ENCODE peak calls at places on chromosomes 2 and 18, in eight cellular contexts. One of them, this sample, is unnamed.

GRCh38 chr2:234165421-234165820 is 114.9 kb downstream of the SPP2 start:
- DNase-seq in Karpas-422: no peak
- DNase-seq in K562: no peak
- DNase-seq in tibial artery: no peak
- DNase-seq in colonic mucosa: no peak
- DNase-seq in PC-9: peak
- DNase-seq in choroid plexus epithelial cell: peak
- DNase-seq in A549: no peak
- DNase-seq in this sample: no peak

GRCh38 chr2:24482256-24482971 is 8.6 kb upstream of the NCOA1 start:
- DNase-seq in colonic mucosa: no peak
- DNase-seq in PC-9: no peak
- DNase-seq in tibial artery: no peak
- DNase-seq in choroid plexus epithelial cell: no peak
- DNase-seq in A549: peak
- DNase-seq in Karpas-422: no peak
- DNase-seq in K562: peak
- DNase-seq in this sample: no peak

GRCh38 chr2:9984861-9985480 is 33.5 kb downstream of the GRHL1 start:
- DNase-seq in tibial artery: no peak
- DNase-seq in choroid plexus epithelial cell: no peak
- DNase-seq in Karpas-422: no peak
- DNase-seq in K562: no peak
- DNase-seq in PC-9: no peak
- DNase-seq in colonic mucosa: peak
- DNase-seq in A549: no peak
- DNase-seq in this sample: no peak

GRCh38 chr18:70384181-70384790 is 95.4 kb downstream of the SOCS6 start:
- DNase-seq in K562: no peak
- DNase-seq in Karpas-422: no peak
- DNase-seq in A549: peak
- DNase-seq in colonic mucosa: peak
- DNase-seq in PC-9: peak
- DNase-seq in tibial artery: no peak
- DNase-seq in choroid plexus epithelial cell: peak
- DNase-seq in this sample: no peak

GRCh38 chr2:10272464-10272863 is 30.2 kb upstream of the HPCAL1 start:
- DNase-seq in choroid plexus epithelial cell: no peak
- DNase-seq in K562: no peak
- DNase-seq in tibial artery: no peak
- DNase-seq in A549: no peak
- DNase-seq in PC-9: no peak
- DNase-seq in colonic mucosa: no peak
- DNase-seq in Karpas-422: no peak
- DNase-seq in this sample: peak

GRCh38 chr2:235498556-235499305 is 4.9 kb downstream of the AGAP1 start:
- DNase-seq in choroid plexus epithelial cell: no peak
- DNase-seq in A549: peak
- DNase-seq in colonic mucosa: no peak
- DNase-seq in Karpas-422: no peak
- DNase-seq in tibial artery: no peak
- DNase-seq in PC-9: no peak
- DNase-seq in K562: no peak
- DNase-seq in this sample: no peak

GRCh38 chr18:57801379-57802165 is 1.5 kb downstream of the ATP8B1 start:
- DNase-seq in PC-9: no peak
- DNase-seq in colonic mucosa: no peak
- DNase-seq in choroid plexus epithelial cell: peak
- DNase-seq in K562: no peak
- DNase-seq in Karpas-422: no peak
- DNase-seq in A549: no peak
- DNase-seq in tibial artery: no peak
- DNase-seq in this sample: no peak

GRCh38 chr2:132503621-132504200 is 87.1 kb downstream of the GPR39 start:
- DNase-seq in tibial artery: no peak
- DNase-seq in K562: no peak
- DNase-seq in PC-9: peak
- DNase-seq in Karpas-422: no peak
- DNase-seq in choroid plexus epithelial cell: peak
- DNase-seq in A549: peak
- DNase-seq in colonic mucosa: no peak
- DNase-seq in this sample: no peak

GRCh38 chr2:162704496-162704895 is 134.1 kb downstream of the KCNH7 start:
- DNase-seq in tibial artery: no peak
- DNase-seq in A549: no peak
- DNase-seq in colonic mucosa: no peak
- DNase-seq in K562: no peak
- DNase-seq in Karpas-422: no peak
- DNase-seq in PC-9: no peak
- DNase-seq in choroid plexus epithelial cell: no peak
- DNase-seq in this sample: no peak

GRCh38 chr2:102975996-102976636 is 214.3 kb downstream of the TMEM182 start:
- DNase-seq in PC-9: peak
- DNase-seq in A549: peak
- DNase-seq in choroid plexus epithelial cell: peak
- DNase-seq in Karpas-422: peak
- DNase-seq in colonic mucosa: peak
- DNase-seq in tibial artery: no peak
- DNase-seq in K562: peak
- DNase-seq in this sample: peak

GRCh38 chr2:127413782-127414743 is 4.2 kb upstream of the PROC start:
- DNase-seq in tibial artery: no peak
- DNase-seq in colonic mucosa: no peak
- DNase-seq in choroid plexus epithelial cell: peak
- DNase-seq in K562: no peak
- DNase-seq in Karpas-422: no peak
- DNase-seq in A549: peak
- DNase-seq in PC-9: no peak
- DNase-seq in this sample: no peak

GRCh38 chr2:198084136-198084535 is 279.7 kb downstream of the PLCL1 start:
- DNase-seq in choroid plexus epithelial cell: no peak
- DNase-seq in A549: no peak
- DNase-seq in tibial artery: no peak
- DNase-seq in PC-9: no peak
- DNase-seq in Karpas-422: no peak
- DNase-seq in K562: no peak
- DNase-seq in colonic mucosa: no peak
- DNase-seq in this sample: no peak

GRCh38 chr18:74512321-74513053 is 16.3 kb downstream of the CNDP2 start:
- DNase-seq in choroid plexus epithelial cell: no peak
- DNase-seq in K562: no peak
- DNase-seq in PC-9: no peak
- DNase-seq in A549: no peak
- DNase-seq in Karpas-422: no peak
- DNase-seq in tibial artery: no peak
- DNase-seq in colonic mucosa: no peak
- DNase-seq in this sample: peak

GRCh38 chr2:43429366-43429765 is 166.5 kb downstream of the THADA start:
- DNase-seq in PC-9: no peak
- DNase-seq in A549: peak
- DNase-seq in choroid plexus epithelial cell: no peak
- DNase-seq in Karpas-422: no peak
- DNase-seq in colonic mucosa: no peak
- DNase-seq in tibial artery: no peak
- DNase-seq in K562: no peak
- DNase-seq in this sample: no peak

GRCh38 chr2:100376836-100377235 is 40.6 kb downstream of the CHST10 start:
- DNase-seq in colonic mucosa: no peak
- DNase-seq in choroid plexus epithelial cell: no peak
- DNase-seq in A549: no peak
- DNase-seq in Karpas-422: peak
- DNase-seq in tibial artery: no peak
- DNase-seq in PC-9: no peak
- DNase-seq in K562: no peak
- DNase-seq in this sample: no peak

DNA sequence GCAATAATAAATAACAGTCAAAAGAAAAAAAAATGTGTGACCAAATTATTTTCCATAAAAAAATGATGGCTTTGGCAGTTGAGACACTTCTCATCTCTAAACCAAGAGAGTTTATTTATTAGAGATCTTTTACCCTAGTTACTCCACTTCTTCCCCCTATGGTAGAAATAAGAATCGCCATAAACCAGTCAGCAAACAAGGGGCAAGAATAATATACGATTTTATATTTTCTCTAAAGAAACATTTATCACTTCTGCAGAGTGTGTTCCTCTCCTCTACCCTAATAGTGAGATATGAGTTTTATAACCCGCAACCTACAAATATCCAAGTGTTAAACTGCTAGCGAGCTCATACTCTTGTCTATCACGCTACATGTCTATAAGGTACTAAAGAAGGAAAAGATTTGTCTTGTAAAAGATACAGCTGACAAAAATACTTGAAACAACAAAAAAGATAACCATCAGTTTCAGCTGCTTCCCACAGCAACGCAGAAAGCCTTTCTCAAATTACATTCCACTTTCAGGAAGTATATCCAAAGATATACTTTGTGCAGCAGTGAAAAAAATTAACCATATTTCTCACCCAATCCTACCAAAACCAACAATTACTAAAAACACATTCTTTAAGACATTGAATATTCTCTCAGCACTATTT is 2.2 kb downstream of the RNF103 start:
- DNase-seq in PC-9: no peak
- DNase-seq in A549: no peak
- DNase-seq in tibial artery: no peak
- DNase-seq in colonic mucosa: no peak
- DNase-seq in choroid plexus epithelial cell: peak
- DNase-seq in Karpas-422: peak
- DNase-seq in K562: no peak
- DNase-seq in this sample: no peak
- H3K4me3 ChIP-seq in PC-9: peak
- H3K4me3 ChIP-seq in A549: peak
- H3K4me3 ChIP-seq in tibial artery: peak
- H3K4me3 ChIP-seq in colonic mucosa: peak
- H3K4me3 ChIP-seq in choroid plexus epithelial cell: peak
- H3K4me3 ChIP-seq in Karpas-422: peak
- H3K4me3 ChIP-seq in K562: peak
- H3K4me3 ChIP-seq in this sample: peak

DNA sequence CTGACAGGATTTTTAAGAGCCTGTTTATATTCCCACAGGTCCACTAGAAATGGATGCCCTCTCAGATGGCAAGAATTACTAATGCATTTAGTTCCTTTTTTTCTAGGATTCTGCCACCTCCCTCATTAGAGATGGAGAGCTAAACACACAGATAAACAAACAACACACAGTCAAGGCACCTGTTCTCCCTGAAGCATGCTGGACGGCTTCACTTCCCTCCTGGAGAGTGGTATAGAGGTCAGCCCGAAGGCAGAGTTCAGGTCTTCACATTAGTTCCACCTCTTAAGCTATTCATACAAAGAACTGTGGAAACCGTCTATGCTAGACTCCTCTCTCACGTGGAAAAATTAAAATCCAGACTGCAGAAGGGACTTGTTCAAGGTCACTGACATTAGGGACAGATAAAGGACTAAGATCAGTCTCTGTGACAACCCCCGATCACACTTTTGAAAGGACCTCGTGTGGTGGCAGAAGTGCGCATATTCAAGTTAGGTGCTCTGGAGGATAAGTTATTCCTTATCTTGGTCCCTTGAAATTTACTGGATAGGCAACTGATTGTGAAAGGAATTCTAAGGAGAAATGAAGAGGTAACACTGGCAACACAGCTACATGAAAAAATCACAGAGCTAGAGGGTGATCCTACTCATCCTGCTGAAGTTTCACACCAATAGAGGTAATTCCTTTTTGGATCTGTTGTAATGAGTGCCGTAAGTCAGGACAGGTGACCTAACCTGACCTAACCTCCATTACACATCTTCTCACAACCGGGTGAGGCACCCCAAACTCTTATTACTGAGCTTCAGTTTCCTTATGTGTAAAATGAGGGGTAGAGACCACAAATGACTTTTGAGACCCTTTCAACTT is 75.1 kb downstream of the SPRED2 start:
- DNase-seq in PC-9: no peak
- DNase-seq in choroid plexus epithelial cell: no peak
- DNase-seq in Karpas-422: no peak
- DNase-seq in A549: no peak
- DNase-seq in tibial artery: no peak
- DNase-seq in K562: no peak
- DNase-seq in colonic mucosa: no peak
- DNase-seq in this sample: no peak
- H3K4me3 ChIP-seq in PC-9: no peak
- H3K4me3 ChIP-seq in choroid plexus epithelial cell: no peak
- H3K4me3 ChIP-seq in Karpas-422: no peak
- H3K4me3 ChIP-seq in A549: no peak
- H3K4me3 ChIP-seq in tibial artery: no peak
- H3K4me3 ChIP-seq in K562: no peak
- H3K4me3 ChIP-seq in colonic mucosa: no peak
- H3K4me3 ChIP-seq in this sample: no peak

DNA sequence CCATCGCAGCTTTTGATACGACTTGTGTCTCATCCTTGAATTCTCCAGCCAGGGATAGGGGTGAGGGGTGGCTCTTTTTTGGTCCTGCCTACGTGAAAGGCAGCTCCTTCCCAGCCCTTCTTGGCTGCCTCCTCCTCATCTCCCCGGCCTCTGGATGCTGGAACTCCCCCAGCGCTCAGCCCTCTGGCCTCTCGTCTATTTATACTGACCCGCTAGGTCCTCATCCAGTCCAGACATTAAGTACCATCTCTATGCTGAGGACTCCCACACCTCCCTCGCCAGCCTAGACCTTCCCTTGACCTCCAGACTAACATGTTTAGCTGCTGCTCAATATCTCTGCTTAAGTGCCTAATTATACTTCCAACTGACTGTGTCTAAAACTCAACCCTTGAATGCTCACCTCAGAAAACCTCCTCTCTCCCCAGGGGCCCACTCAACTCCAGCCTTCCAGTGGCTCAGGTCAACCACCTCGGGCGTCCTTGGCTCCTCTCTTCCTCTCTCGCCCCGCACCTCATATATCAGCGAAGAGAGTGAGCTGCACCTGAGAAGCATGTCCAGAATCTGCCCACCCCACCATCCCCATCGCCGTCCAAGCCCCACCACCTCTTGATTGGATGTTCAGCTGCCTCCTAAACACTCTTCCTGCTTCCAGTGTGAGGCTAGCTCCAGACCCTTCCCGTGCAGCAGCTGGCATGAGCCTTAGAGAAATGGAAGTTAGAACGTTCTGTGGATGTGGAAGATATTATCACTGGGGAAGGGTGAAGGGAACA is 34.8 kb downstream of the TOGARAM2 start:
- DNase-seq in K562: no peak
- DNase-seq in A549: no peak
- DNase-seq in PC-9: no peak
- DNase-seq in tibial artery: no peak
- DNase-seq in Karpas-422: no peak
- DNase-seq in colonic mucosa: no peak
- DNase-seq in choroid plexus epithelial cell: peak
- DNase-seq in this sample: no peak
- H3K4me3 ChIP-seq in K562: no peak
- H3K4me3 ChIP-seq in A549: no peak
- H3K4me3 ChIP-seq in PC-9: no peak
- H3K4me3 ChIP-seq in tibial artery: no peak
- H3K4me3 ChIP-seq in Karpas-422: no peak
- H3K4me3 ChIP-seq in colonic mucosa: no peak
- H3K4me3 ChIP-seq in choroid plexus epithelial cell: no peak
- H3K4me3 ChIP-seq in this sample: no peak

DNA sequence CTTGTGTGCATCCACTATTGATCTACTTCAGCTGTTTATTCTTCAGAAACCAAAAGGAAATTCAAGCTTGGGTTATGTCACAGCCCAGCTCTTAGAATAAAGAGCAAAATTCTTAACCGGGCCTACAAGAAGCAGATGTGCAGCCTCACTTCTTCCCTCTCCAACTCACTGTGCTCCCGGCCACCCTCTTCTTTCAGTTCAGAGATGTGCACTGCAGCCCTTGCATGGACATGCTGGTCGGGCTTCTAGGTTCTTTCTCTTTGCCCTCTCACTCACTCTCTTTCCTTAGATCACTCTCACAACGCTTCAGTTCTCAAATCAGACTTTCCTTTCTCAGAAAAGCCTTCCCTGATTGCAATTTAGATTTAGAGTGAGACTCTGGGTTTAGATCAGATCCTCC is 104.1 kb downstream of the CHN1 start:
- DNase-seq in choroid plexus epithelial cell: peak
- DNase-seq in K562: no peak
- DNase-seq in PC-9: no peak
- DNase-seq in A549: no peak
- DNase-seq in colonic mucosa: no peak
- DNase-seq in tibial artery: no peak
- DNase-seq in Karpas-422: no peak
- DNase-seq in this sample: no peak
- H3K4me3 ChIP-seq in choroid plexus epithelial cell: no peak
- H3K4me3 ChIP-seq in K562: no peak
- H3K4me3 ChIP-seq in PC-9: no peak
- H3K4me3 ChIP-seq in A549: no peak
- H3K4me3 ChIP-seq in colonic mucosa: no peak
- H3K4me3 ChIP-seq in tibial artery: no peak
- H3K4me3 ChIP-seq in Karpas-422: no peak
- H3K4me3 ChIP-seq in this sample: no peak

This sample was measured in dorsolateral prefrontal cortex.